ENCODE peak calls at places on chromosomes 16 and 17, in five cellular contexts. B, M, G, A and H are unnamed samples.

GRCh38 chr16:8763899-8764298 is 33.5 kb downstream of the TMEM186 start:
- DNase-seq in M (no peak), A (no peak), B (no peak), G (no peak), H (no peak)

GRCh38 chr16:73025111-73025505 is 22.8 kb downstream of the ZFHX3 start:
- DNase-seq in B (no peak), G (no peak), M (no peak), A (no peak), H (no peak)

GRCh38 chr17:63433746-63434591 is 12.1 kb downstream of the CYB561 start:
- DNase-seq in G (no peak), B (peak; percentile 80), M (peak; percentile 85), A (no peak), H (no peak)

GRCh38 chr17:45432405-45433113 is at the start of gene ARHGAP27:
- DNase-seq in M (peak; percentile 87), B (peak; percentile 77), G (peak; percentile 87), A (peak; percentile 76), H (no peak)

GRCh38 chr16:143456-143855 is 5.0 kb upstream of the NPRL3 start:
- DNase-seq in G (no peak), B (no peak), M (no peak), A (no peak), H (no peak)

GRCh38 chr17:45411348-45412105 is 21.1 kb downstream of the ARHGAP27 start:
- DNase-seq in M (no peak), B (no peak), A (no peak), G (no peak), H (no peak)

GRCh38 chr16:21186326-21186691 is 25.1 kb downstream of the ZP2 start:
- DNase-seq in M (no peak), G (no peak), A (no peak), B (no peak), H (no peak)

GRCh38 chr17:21039839-21040575 is 2.8 kb downstream of the USP22 start:
- DNase-seq in A (no peak), B (no peak), G (no peak), M (no peak), H (no peak)

GRCh38 chr17:1904273-1905052 is 74.7 kb downstream of the RPA1 start:
- DNase-seq in B (no peak), M (no peak), G (no peak), A (no peak), H (no peak)

GRCh38 chr17:59391026-59391425 is 59.6 kb downstream of the YPEL2 start:
- DNase-seq in M (no peak), G (no peak), A (no peak), B (no peak), H (no peak)

GRCh38 chr16:81489547-81490267 is 45.1 kb downstream of the CMIP start:
- DNase-seq in B (no peak), A (no peak), M (no peak), G (peak; percentile 76), H (no peak)

GRCh38 chr17:48704521-48704920 is 17.8 kb downstream of the PRAC1 start:
- DNase-seq in A (no peak), B (no peak), G (no peak), M (no peak), H (no peak)

GRCh38 chr17:30388321-30389179 is 9.8 kb downstream of the CPD start:
- DNase-seq in G (no peak), A (peak; percentile 54), B (no peak), M (no peak), H (no peak)

GRCh38 chr17:32267690-32268205 is 2.1 kb downstream of the RHBDL3 start:
- DNase-seq in B (no peak), G (no peak), A (peak; percentile 65), M (no peak), H (no peak)

GRCh38 chr16:46688101-46688656 is 799 bp downstream of the VPS35 start:
- DNase-seq in M (no peak), A (no peak), G (no peak), B (no peak), H (no peak)

GRCh38 chr17:59783221-59784016 is 76.0 kb downstream of the VMP1 start:
- DNase-seq in B (no peak), A (no peak), G (no peak), M (no peak), H (no peak)

GRCh38 chr16:70615933-70616332 is 30.4 kb upstream of the IL34 start:
- DNase-seq in G (no peak), B (no peak), M (no peak), A (no peak), H (no peak)

GRCh38 chr17:35086931-35087573 is 23.5 kb upstream of the RFFL start:
- DNase-seq in G (no peak), A (no peak), M (no peak), B (no peak), H (no peak)

GRCh38 chr17:74466111-74466784 is at the start of gene CD300A:
- DNase-seq in G (peak; percentile 76), A (peak; percentile 51), M (peak; percentile 80), B (peak; percentile 49), H (no peak)

GRCh38 chr17:78108726-78109488 is 19.6 kb downstream of the TMC6 start:
- DNase-seq in A (no peak), B (no peak), M (no peak), G (no peak), H (no peak)

GRCh38 chr17:76327689-76328088 is 19.6 kb upstream of the QRICH2 start:
- DNase-seq in G (no peak), A (no peak), B (no peak), M (no peak), H (no peak)

GRCh38 chr16:81376880-81377279 is 62.1 kb downstream of the GAN start:
- DNase-seq in A (no peak), G (no peak), B (no peak), M (no peak), H (no peak)

GRCh38 chr17:7857724-7858486 is at the start of gene CYB5D1:
- DNase-seq in G (peak; percentile 91), A (peak; percentile 93), M (peak; percentile 89), B (peak; percentile 80), H (peak; percentile 79)

GRCh38 chr16:5862103-5863003 is 764.8 kb upstream of the EEF2KMT start:
- DNase-seq in G (no peak), M (no peak), B (no peak), A (no peak), H (no peak)

GRCh38 chr17:38605230-38605851 is 411 bp downstream of the SRCIN1 start:
- DNase-seq in M (peak; percentile 44), G (no peak), A (peak; percentile 83), B (no peak), H (no peak)

GRCh38 chr17:9729034-9729650 is 62.2 kb downstream of the DHRS7C start:
- DNase-seq in G (no peak), A (no peak), B (no peak), M (no peak), H (no peak)

GRCh38 chr17:48051706-48052486 is 3.7 kb downstream of the NFE2L1 start:
- DNase-seq in A (no peak), M (no peak), B (peak; percentile 55), G (no peak), H (no peak)

DNA sequence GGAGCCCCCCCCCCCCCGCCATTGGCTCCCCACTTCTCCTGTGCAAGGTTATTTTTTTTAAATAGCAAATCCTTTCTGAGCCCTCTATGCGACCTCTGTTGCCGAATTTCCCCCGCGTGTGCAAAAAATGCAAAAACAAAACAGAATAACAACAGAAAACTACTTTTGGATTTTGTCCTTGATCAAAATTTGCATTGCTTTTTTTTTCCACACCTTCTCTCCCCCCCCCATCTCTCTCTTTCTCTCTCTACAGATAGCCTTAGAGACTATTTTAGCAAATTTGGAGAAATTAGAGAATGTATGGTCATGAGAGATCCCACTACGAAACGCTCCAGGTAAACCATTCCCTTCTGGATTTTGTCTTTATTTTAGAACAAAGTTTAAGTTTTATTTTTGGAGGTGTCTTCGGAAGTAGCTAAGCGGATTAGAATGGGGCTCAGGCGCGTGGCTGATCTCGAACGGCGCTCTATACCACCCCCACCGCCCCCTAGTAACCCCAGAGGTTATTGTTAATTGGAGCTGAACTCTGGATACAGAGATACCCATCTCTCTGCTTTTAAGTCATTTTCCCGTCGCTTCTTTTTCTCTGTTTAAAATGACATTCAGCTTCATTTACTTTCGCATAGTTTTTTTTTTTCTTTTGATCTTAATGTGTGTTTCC is 1.0 kb downstream of the MSI2 start:
- DNase-seq in M (no peak), G (no peak), A (no peak), B (no peak), H (no peak)
- H3K27ac ChIP-seq in M (peak overlapping the region; percentile 98), G (peak overlapping the region; percentile 78), A (no peak overlapping the region), B (peak overlapping the region; percentile 94), H (peak overlapping the region; percentile 61)

GRCh38 chr17:17679748-17680147 is 1.5 kb upstream of the RAI1 start:
- DNase-seq in B (no peak), M (no peak), A (no peak), G (no peak), H (no peak)
- H3K27me3 ChIP-seq in B (no peaks in the 10 kb centered on the region), M (no peaks in the 10 kb centered on the region), A (peaks cover 63% of the 10 kb centered on the region), G (no peaks in the 10 kb centered on the region), H (no peaks in the 10 kb centered on the region)

DNA sequence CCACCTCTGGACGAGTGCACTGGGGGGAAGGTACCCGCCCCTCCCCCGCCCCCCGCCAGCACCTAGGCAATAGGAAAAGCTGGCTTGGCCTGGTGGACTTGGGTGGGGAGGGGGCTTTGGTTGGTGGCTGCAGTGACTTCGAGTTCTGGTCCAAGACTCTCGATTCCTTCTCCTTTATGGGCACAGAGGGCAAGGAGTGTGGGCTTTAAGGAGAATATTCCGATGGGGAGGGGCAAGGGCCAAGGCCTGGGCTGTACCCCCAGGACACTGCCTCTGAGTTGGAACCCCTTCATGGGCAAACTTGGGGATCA is 409 bp downstream of the ACSF2 start:
- DNase-seq in A (no peak), B (no peak), M (no peak), G (no peak), H (no peak)
- H3K27ac ChIP-seq in A (no peak overlapping the region), B (peak overlapping the region; percentile 78), M (peak overlapping the region; percentile 78), G (peak overlapping the region; percentile 78), H (peak overlapping the region; percentile 51)

DNA sequence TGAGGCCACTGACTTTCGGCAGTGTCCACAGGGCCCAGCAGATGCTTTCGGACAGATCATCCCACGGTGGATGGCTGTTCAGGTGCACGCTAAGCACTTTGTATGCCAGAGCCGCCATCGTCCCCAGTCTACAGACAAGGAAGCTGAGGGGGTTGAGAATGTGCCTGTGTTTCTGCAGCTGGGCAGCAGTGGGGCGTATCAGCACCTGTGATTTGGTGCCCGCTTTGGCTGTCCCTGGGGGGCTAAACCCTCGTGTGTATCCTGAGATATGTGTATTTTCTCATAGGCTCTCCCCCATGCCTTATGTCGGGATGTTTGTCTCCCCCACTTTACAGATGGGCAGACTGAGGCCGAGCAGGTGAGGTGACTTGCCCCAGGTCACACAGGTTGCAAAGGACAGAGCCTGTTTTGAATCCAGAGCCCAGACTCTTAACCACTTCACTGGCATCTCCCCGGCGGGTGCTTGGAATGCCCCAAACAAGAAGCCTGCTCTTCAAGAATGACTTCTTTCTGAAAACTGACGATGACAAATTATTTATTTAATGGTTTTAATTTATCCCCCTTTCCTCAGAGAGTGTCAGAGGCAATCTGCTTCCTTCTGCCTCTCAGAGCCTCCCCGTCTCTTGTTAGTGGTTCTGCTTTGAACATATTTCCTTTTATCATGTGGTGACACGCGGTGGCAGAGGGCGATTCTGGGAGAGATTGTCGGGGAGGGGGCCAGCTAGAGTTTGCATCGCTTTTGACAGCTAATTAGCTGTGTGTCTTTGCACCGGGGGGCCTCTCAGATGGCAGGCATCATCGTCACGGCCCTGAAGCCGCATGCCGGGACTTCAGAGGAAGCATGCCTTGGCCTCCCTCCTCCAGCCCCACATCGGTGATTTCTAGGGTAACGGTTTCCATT is 149.6 kb upstream of the CIBAR2 start:
- DNase-seq in M (no peak), B (no peak), G (no peak), A (no peak), H (no peak)
- H3K27me3 ChIP-seq in M (no peaks in the 10 kb centered on the region), B (no peaks in the 10 kb centered on the region), G (no peaks in the 10 kb centered on the region), A (no peaks in the 10 kb centered on the region), H (peaks cover 13% of the 10 kb centered on the region)

GRCh38 chr16:28554634-28555423 is 1.1 kb downstream of the SGF29 start:
- DNase-seq in G (no peak), B (no peak), A (no peak), M (no peak), H (no peak)
- H3K27ac ChIP-seq in G (peak overlapping the region; percentile 95), B (peak overlapping the region; percentile 95), A (no peak overlapping the region), M (no peak overlapping the region), H (peak overlapping the region; percentile 2)